ENCODE peak calls at places on chromosomes 3 and 15, in four cellular contexts. J is ureter; N is astrocyte; Q is stimulated activated CD8-positive, alpha-beta memory T cell treated with anti-CD3 and anti-CD28 coated beads, Interleukin-15, amount 100 ng/mL, for 4 hours. L is an unnamed sample.

GRCh38 chr3:197135212-197135611 is 105.6 kb upstream of the MELTF start:
- DNase-seq in J (no peak), N (peak), Q (no peak), L (no peak)

GRCh38 chr15:53133255-53133654 is 343.1 kb upstream of the ONECUT1 start:
- DNase-seq in J (no peak), N (no peak), Q (no peak), L (no peak)

GRCh38 chr15:98651581-98652220 is 3.4 kb downstream of the IGF1R start:
- DNase-seq in J (no peak), N (peak), Q (no peak), L (no peak)

GRCh38 chr15:68054658-68055223 is 626 bp downstream of the PIAS1 start:
- DNase-seq in J (peak), N (peak), Q (peak), L (peak)

GRCh38 chr3:137769321-137770065 is 5.4 kb downstream of the SOX14 start:
- DNase-seq in J (no peak), N (no peak), Q (no peak), L (no peak)

GRCh38 chr3:174863488-174863887 is 4.4 kb downstream of the NAALADL2 start:
- DNase-seq in J (no peak), N (no peak), Q (no peak), L (no peak)

GRCh38 chr3:105867690-105868449 is 942 bp downstream of the CBLB start:
- DNase-seq in J (no peak), N (no peak), Q (no peak), L (no peak)

GRCh38 chr15:66153549-66154415 is 99.8 kb downstream of the MEGF11 start:
- DNase-seq in J (no peak), N (no peak), Q (no peak), L (no peak)

GRCh38 chr3:77189684-77190083 is 149.8 kb downstream of the ROBO2 start:
- DNase-seq in J (no peak), N (no peak), Q (no peak), L (no peak)

GRCh38 chr3:153165211-153165815 is 3.3 kb downstream of the RAP2B start:
- DNase-seq in J (no peak), N (no peak), Q (no peak), L (no peak)

GRCh38 chr3:62051506-62051905 is 321.8 kb downstream of the FEZF2 start:
- DNase-seq in J (no peak), N (no peak), Q (no peak), L (no peak)

GRCh38 chr3:149489060-149489690 is 14.7 kb downstream of the TM4SF4 start:
- DNase-seq in J (no peak), N (no peak), Q (no peak), L (no peak)

GRCh38 chr3:134473868-134474546 is 11.8 kb downstream of the ANAPC13 start:
- DNase-seq in J (peak), N (peak), Q (peak), L (no peak)

GRCh38 chr3:141894524-141895176 is 18.2 kb downstream of the ATP1B3 start:
- DNase-seq in J (no peak), N (peak), Q (no peak), L (no peak)

GRCh38 chr3:73419179-73419803 is 205.4 kb downstream of the PDZRN3 start:
- DNase-seq in J (no peak), N (peak), Q (no peak), L (no peak)

GRCh38 chr3:62186967-62187366 is 186.4 kb downstream of the FEZF2 start:
- DNase-seq in J (no peak), N (no peak), Q (no peak), L (no peak)

GRCh38 chr3:105878061-105878460 is 9.2 kb upstream of the CBLB start:
- DNase-seq in J (no peak), N (peak), Q (no peak), L (no peak)

GRCh38 chr3:69562001-69562400 is 176.1 kb upstream of the FRMD4B start:
- DNase-seq in J (no peak), N (no peak), Q (no peak), L (no peak)

GRCh38 chr15:31160297-31160696 is 58.8 kb upstream of the TRPM1 start:
- DNase-seq in J (no peak), N (no peak), Q (no peak), L (no peak)

GRCh38 chr3:177284383-177284881 is 87.2 kb upstream of the TBL1XR1 start:
- DNase-seq in J (no peak), N (peak), Q (no peak), L (no peak)

GRCh38 chr3:151964768-151965167 is 91.3 kb downstream of the SUCNR1 start:
- DNase-seq in J (no peak), N (no peak), Q (no peak), L (no peak)

L was measured in activated gamma-delta T cell.